ENCODE peak calls at places on chromosomes 3 and 15, in ten cellular contexts. H, Y, V, M, N, O, Q, L, Z and A are unnamed samples.

GRCh38 chr3:126711361-126711760 is 7.3 kb downstream of the CHCHD6 start:
- DNase-seq in N (no peak), M (no peak), L (no peak), Z (no peak), O (no peak), V (peak; percentile 61), Q (no peak), H (no peak), Y (no peak), A (no peak)

GRCh38 chr15:69666441-69666882 is 213.8 kb downstream of the RPLP1 start:
- DNase-seq in Y (no peak), Q (no peak), O (no peak), N (no peak), Z (no peak), L (no peak), H (no peak), V (peak; percentile 65), M (peak; percentile 82), A (no peak)

GRCh38 chr3:120332646-120333045 is 16.5 kb downstream of the LRRC58 start:
- DNase-seq in N (no peak), Z (no peak), H (no peak), L (no peak), V (no peak), Q (no peak), Y (no peak), O (no peak), M (no peak), A (no peak)

GRCh38 chr3:76365284-76365683 is 579.9 kb upstream of the ZNF717 start:
- DNase-seq in M (no peak), Q (no peak), O (peak; percentile 59), L (no peak), N (no peak), Z (no peak), V (no peak), H (no peak), Y (no peak), A (no peak)

GRCh38 chr3:114846252-114846651 is 300.8 kb downstream of the ZBTB20 start:
- DNase-seq in Q (no peak), Y (no peak), Z (peak; percentile 35), L (no peak), H (no peak), M (no peak), O (no peak), N (no peak), V (no peak), A (no peak)

GRCh38 chr3:17672506-17672905 is 69.9 kb downstream of the TBC1D5 start:
- DNase-seq in Q (no peak), N (no peak), M (no peak), H (no peak), Z (no peak), Y (no peak), L (no peak), V (no peak), O (no peak), A (no peak)

GRCh38 chr3:190747566-190747965 is 114.9 kb downstream of the GMNC start:
- DNase-seq in O (no peak), Z (no peak), Q (no peak), V (peak; percentile 2), H (no peak), N (no peak), M (no peak), Y (no peak), L (no peak), A (no peak)

GRCh38 chr3:16511561-16512434 is 1.7 kb downstream of the RFTN1 start:
- DNase-seq in L (peak; percentile 87), Y (no peak), N (peak; percentile 40), Z (no peak), O (no peak), Q (no peak), H (no peak), M (peak; percentile 95), V (peak; percentile 90), A (peak; percentile 61)

GRCh38 chr3:48564022-48564421 is 441 bp upstream of the UCN2 start:
- DNase-seq in Z (peak; percentile 62), Y (no peak), O (peak; percentile 99), V (peak; percentile 70), Q (no peak), N (peak; percentile 89), H (peak; percentile 8), M (peak; percentile 73), L (no peak), A (peak; percentile 85)

GRCh38 chr3:52086461-52086860 is 30.1 kb upstream of the DUSP7 start:
- DNase-seq in V (no peak), L (peak; percentile 52), N (no peak), Q (no peak), Y (no peak), M (peak; percentile 33), H (no peak), O (no peak), Z (no peak), A (no peak)

GRCh38 chr15:67138946-67139855 is 73.8 kb downstream of the SMAD3 start:
- DNase-seq in L (no peak), H (no peak), N (no peak), V (no peak), O (no peak), M (no peak), Q (no peak), Y (no peak), Z (no peak), A (no peak)

GRCh38 chr3:161674402-161674801 is 177.8 kb downstream of the OTOL1 start:
- DNase-seq in Q (no peak), Y (no peak), H (no peak), M (no peak), Z (no peak), N (no peak), O (no peak), L (no peak), V (no peak), A (no peak)

GRCh38 chr3:155130001-155130400 is 49.9 kb downstream of the MME start:
- DNase-seq in L (no peak), N (no peak), M (no peak), H (no peak), Z (no peak), Q (no peak), Y (no peak), O (no peak), V (no peak), A (no peak)

GRCh38 chr3:29171583-29171990 is 109.3 kb upstream of the RBMS3 start:
- DNase-seq in V (no peak), M (peak; percentile 6), Z (no peak), H (no peak), Q (no peak), O (peak; percentile 82), N (peak; percentile 40), L (no peak), Y (no peak), A (no peak)

GRCh38 chr3:139455855-139456254 is 20.5 kb downstream of the RBP2 start:
- DNase-seq in H (no peak), Z (no peak), N (no peak), O (no peak), Y (peak; percentile 15), V (no peak), M (no peak), Q (no peak), L (no peak), A (no peak)

GRCh38 chr15:41965441-41966413 is 6.6 kb downstream of the EHD4 start:
- DNase-seq in N (no peak), Z (no peak), L (no peak), Q (no peak), M (peak; percentile 18), V (peak; percentile 83), Y (no peak), O (no peak), H (no peak), A (no peak)

GRCh38 chr15:68154923-68155559 is 50.1 kb downstream of the CALML4 start:
- DNase-seq in Y (peak; percentile 50), L (no peak), O (peak; percentile 2), V (peak; percentile 56), M (peak; percentile 36), Z (peak; percentile 36), H (no peak), N (peak; percentile 36), Q (peak; percentile 43), A (no peak)

GRCh38 chr3:37801966-37802365 is 59.7 kb upstream of the CTDSPL start:
- DNase-seq in H (no peak), L (no peak), M (no peak), O (no peak), N (no peak), Z (no peak), V (no peak), Q (no peak), Y (no peak), A (no peak)

GRCh38 chr15:65082303-65082958 is 5.9 kb downstream of the KBTBD13 start:
- DNase-seq in Z (no peak), H (no peak), L (no peak), N (peak; percentile 23), O (no peak), M (peak; percentile 58), V (no peak), Q (no peak), Y (no peak), A (no peak)

GRCh38 chr15:66850078-66850991 is 148.3 kb downstream of the SMAD6 start:
- DNase-seq in M (no peak), O (no peak), L (peak; percentile 73), Z (no peak), N (no peak), Q (no peak), Y (no peak), V (no peak), H (no peak), A (no peak)

GRCh38 chr15:73955851-73956250 is 29.6 kb downstream of the LOXL1 start:
- DNase-seq in Q (no peak), Y (no peak), V (no peak), L (peak; percentile 43), M (no peak), Z (no peak), O (no peak), H (no peak), N (peak; percentile 28), A (no peak)

GRCh38 chr3:62607287-62608029 is 234.1 kb upstream of the FEZF2 start:
- DNase-seq in H (no peak), Q (no peak), M (no peak), O (peak; percentile 27), N (peak; percentile 90), V (peak; percentile 95), L (no peak), Y (no peak), Z (no peak), A (peak; percentile 7)

GRCh38 chr3:107740992-107741896 is 218.5 kb downstream of the BBX start:
- DNase-seq in L (no peak), O (peak; percentile 40), H (no peak), Y (no peak), N (peak; percentile 7), V (peak; percentile 18), Z (no peak), Q (no peak), M (no peak), A (peak; percentile 9)

GRCh38 chr3:166488977-166489672 is 651.9 kb upstream of the BCHE start:
- DNase-seq in L (peak; percentile 50), O (no peak), Y (no peak), N (no peak), M (no peak), H (no peak), V (no peak), Z (no peak), Q (no peak), A (no peak)

GRCh38 chr3:47766186-47766585 is 15.5 kb downstream of the SMARCC1 start:
- DNase-seq in Q (no peak), O (no peak), L (no peak), Z (no peak), N (no peak), M (no peak), V (no peak), Y (no peak), H (no peak), A (no peak)

GRCh38 chr15:68820205-68820588 is 498 bp downstream of the ANP32A start:
- DNase-seq in M (peak; percentile 71), V (no peak), H (peak; percentile 58), Q (peak; percentile 27), Z (peak; percentile 49), L (peak; percentile 86), N (no peak), Y (peak; percentile 56), O (no peak), A (peak; percentile 34)